ENCODE peak calls at places on chromosomes 3 and 15, in six cellular contexts. L is osteocyte, U is H9, I is lower lobe of right lung, K is cardiac fibroblast, Z is endothelial cell of umbilical vein. T is an unnamed sample.

GRCh38 chr3:114093596-114093995 is 37.1 kb downstream of the QTRT2 start:
- DNase-seq in L (no peak), U (no peak), I (no peak), K (peak), Z (peak), T (peak)

GRCh38 chr3:163018067-163018466 is 1521.5 kb downstream of the OTOL1 start:
- DNase-seq in L (no peak), U (no peak), I (no peak), K (no peak), Z (no peak), T (no peak)

GRCh38 chr15:67873777-67874176 is 33.9 kb upstream of the RNU6-1 start:
- DNase-seq in L (peak), U (no peak), I (no peak), K (no peak), Z (no peak), T (no peak)

GRCh38 chr3:71784201-71784913 is 591 bp downstream of the PROK2 start:
- DNase-seq in L (no peak), U (no peak), I (no peak), K (no peak), Z (no peak), T (no peak)

GRCh38 chr3:32325957-32326356 is 65.7 kb upstream of the CMTM7 start:
- DNase-seq in L (no peak), U (no peak), I (no peak), K (peak), Z (no peak), T (no peak)

GRCh38 chr15:48330045-48330840 is 986 bp upstream of the DUT start:
- DNase-seq in L (no peak), U (no peak), I (no peak), K (peak), Z (peak), T (no peak)

GRCh38 chr3:36709826-36710365 is 54.5 kb downstream of the DCLK3 start:
- DNase-seq in L (no peak), U (no peak), I (no peak), K (no peak), Z (no peak), T (no peak)

GRCh38 chr15:85412956-85413854 is 32.8 kb downstream of the AKAP13 start:
- DNase-seq in L (no peak), U (no peak), I (peak), K (peak), Z (peak), T (peak)

GRCh38 chr3:32510075-32510724 is 7.5 kb upstream of the CMTM6 start:
- DNase-seq in L (no peak), U (peak), I (no peak), K (peak), Z (peak), T (peak)

GRCh38 chr3:111859061-111859973 is at the start of gene PHLDB2:
- DNase-seq in L (peak), U (peak), I (peak), K (peak), Z (peak), T (peak)

GRCh38 chr15:96296264-96296663 is 34.2 kb upstream of the NR2F2 start:
- DNase-seq in L (no peak), U (no peak), I (no peak), K (peak), Z (no peak), T (peak)

GRCh38 chr15:68217341-68217740 is 12.2 kb downstream of the CLN6 start:
- DNase-seq in L (no peak), U (no peak), I (no peak), K (no peak), Z (no peak), T (no peak)

GRCh38 chr3:100603449-100603848 is 6.0 kb upstream of the ADGRG7 start:
- DNase-seq in L (no peak), U (peak), I (no peak), K (peak), Z (peak), T (peak)

GRCh38 chr15:41581110-41581509 is 22.1 kb downstream of the TYRO3 start:
- DNase-seq in L (no peak), U (peak), I (no peak), K (no peak), Z (no peak), T (no peak)

GRCh38 chr3:10944866-10945265 is 47.7 kb upstream of the SLC6A1 start:
- DNase-seq in L (no peak), U (no peak), I (no peak), K (no peak), Z (no peak), T (no peak)

GRCh38 chr3:100097919-100098896 is 16.1 kb downstream of the FILIP1L start:
- DNase-seq in L (no peak), U (no peak), I (no peak), K (peak), Z (no peak), T (no peak)

GRCh38 chr3:175329373-175329772 is 470.2 kb downstream of the NAALADL2 start:
- DNase-seq in L (no peak), U (no peak), I (no peak), K (no peak), Z (no peak), T (no peak)

GRCh38 chr3:94423566-94423965 is 360.7 kb downstream of the NSUN3 start:
- DNase-seq in L (no peak), U (no peak), I (no peak), K (peak), Z (no peak), T (peak)

GRCh38 chr15:71008250-71008870 is 106.9 kb upstream of the THSD4 start:
- DNase-seq in L (no peak), U (no peak), I (no peak), K (no peak), Z (no peak), T (no peak)

GRCh38 chr15:100944237-100944875 is 25.2 kb downstream of the LRRK1 start:
- DNase-seq in L (no peak), U (no peak), I (no peak), K (peak), Z (peak), T (no peak)

GRCh38 chr3:53949541-53949940 is 57.9 kb upstream of the SELENOK start:
- DNase-seq in L (no peak), U (no peak), I (no peak), K (peak), Z (no peak), T (no peak)

GRCh38 chr3:67610458-67610857 is 44.0 kb downstream of the SUCLG2 start:
- DNase-seq in L (no peak), U (no peak), I (no peak), K (peak), Z (peak), T (peak)

GRCh38 chr3:170717410-170718402 is 131.8 kb upstream of the SLC7A14 start:
- DNase-seq in L (no peak), U (no peak), I (peak), K (peak), Z (no peak), T (no peak)

GRCh38 chr3:130906374-130906995 is 12.6 kb downstream of the ATP2C1 start:
- DNase-seq in L (no peak), U (no peak), I (no peak), K (peak), Z (no peak), T (peak)

GRCh38 chr3:196322-197153 is at the start of gene CHL1:
- DNase-seq in L (no peak), U (peak), I (peak), K (no peak), Z (no peak), T (no peak)

GRCh38 chr3:127690823-127691452 is 18.2 kb downstream of the ABTB1 start:
- DNase-seq in L (no peak), U (peak), I (peak), K (peak), Z (peak), T (peak)

GRCh38 chr3:67400476-67400875 is 253.9 kb downstream of the SUCLG2 start:
- DNase-seq in L (no peak), U (no peak), I (no peak), K (no peak), Z (no peak), T (no peak)

GRCh38 chr3:34067442-34068130 is 269.2 kb downstream of the PDCD6IP start:
- DNase-seq in L (no peak), U (no peak), I (no peak), K (no peak), Z (no peak), T (no peak)

GRCh38 chr3:184299488-184300376 is 691 bp downstream of the PSMD2 start:
- DNase-seq in L (no peak), U (no peak), I (no peak), K (no peak), Z (peak), T (peak)

GRCh38 chr15:51191766-51192165 is 97.1 kb upstream of the TNFAIP8L3 start:
- DNase-seq in L (no peak), U (no peak), I (no peak), K (no peak), Z (no peak), T (no peak)

GRCh38 chr15:101167791-101168462 is 83.9 kb downstream of the CHSY1 start:
- DNase-seq in L (no peak), U (no peak), I (peak), K (peak), Z (peak), T (peak)

GRCh38 chr3:2247249-2247648 is 148.6 kb downstream of the CNTN4 start:
- DNase-seq in L (no peak), U (no peak), I (no peak), K (no peak), Z (no peak), T (no peak)

GRCh38 chr15:73712107-73712506 is 27.9 kb downstream of the CD276 start:
- DNase-seq in L (no peak), U (no peak), I (no peak), K (no peak), Z (no peak), T (no peak)
- TF ChIP-seq CTCF in L (no peak), U (peak), I (no peak), K (no peak), Z (no peak), T (peak)

GRCh38 chr15:26176831-26177230 is 313.7 kb upstream of the ATP10A start:
- DNase-seq in L (no peak), U (no peak), I (no peak), K (no peak), Z (no peak), T (no peak)

GRCh38 chr15:26177816-26178215 is 314.7 kb upstream of the ATP10A start:
- DNase-seq in L (no peak), U (no peak), I (no peak), K (no peak), Z (no peak), T (no peak)

GRCh38 chr15:26178821-26179220 is 315.7 kb upstream of the ATP10A start:
- DNase-seq in L (no peak), U (no peak), I (no peak), K (no peak), Z (no peak), T (no peak)

DNA sequence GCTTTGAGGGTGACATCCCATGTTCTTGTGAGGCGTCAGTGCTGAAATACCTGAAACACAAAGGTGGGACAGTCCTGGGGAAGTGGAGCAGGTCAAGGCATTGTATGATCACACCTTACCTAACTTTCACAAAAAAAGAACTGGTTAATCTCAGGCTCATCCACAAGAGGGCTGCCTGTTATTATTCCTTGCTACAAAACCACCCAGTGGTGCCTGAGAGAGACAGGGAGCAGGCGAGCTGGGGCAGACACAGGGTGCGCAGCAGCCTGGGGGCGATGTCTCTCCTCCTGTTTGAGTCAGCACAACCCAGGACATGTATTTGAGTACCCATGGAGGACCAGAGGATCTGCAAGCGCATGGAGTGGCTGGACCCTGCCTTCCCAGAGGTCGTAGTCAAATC is 316.8 kb upstream of the ATP10A start:
- DNase-seq in L (no peak), U (peak), I (no peak), K (no peak), Z (no peak), T (peak)
- TF ChIP-seq CTCF in L (peak), U (peak), I (no peak), K (no peak), Z (no peak), T (peak)

GRCh38 chr15:65839354-65839901 is 29.9 kb upstream of the RAB11A start:
- DNase-seq in L (no peak), U (no peak), I (no peak), K (no peak), Z (peak), T (no peak)

GRCh38 chr15:65835452-65835851 is 33.8 kb upstream of the RAB11A start:
- DNase-seq in L (no peak), U (no peak), I (no peak), K (no peak), Z (no peak), T (no peak)

GRCh38 chr15:65837301-65838283 is 31.7 kb upstream of the RAB11A start:
- DNase-seq in L (no peak), U (no peak), I (no peak), K (no peak), Z (peak), T (no peak)

GRCh38 chr15:65834603-65835282 is 34.5 kb upstream of the RAB11A start:
- DNase-seq in L (no peak), U (no peak), I (no peak), K (no peak), Z (no peak), T (no peak)

GRCh38 chr15:65836665-65837064 is 32.6 kb upstream of the RAB11A start:
- DNase-seq in L (no peak), U (peak), I (no peak), K (no peak), Z (no peak), T (no peak)
- TF ChIP-seq CTCF in L (peak), U (peak), I (peak), K (peak), Z (peak), T (peak)

DNA sequence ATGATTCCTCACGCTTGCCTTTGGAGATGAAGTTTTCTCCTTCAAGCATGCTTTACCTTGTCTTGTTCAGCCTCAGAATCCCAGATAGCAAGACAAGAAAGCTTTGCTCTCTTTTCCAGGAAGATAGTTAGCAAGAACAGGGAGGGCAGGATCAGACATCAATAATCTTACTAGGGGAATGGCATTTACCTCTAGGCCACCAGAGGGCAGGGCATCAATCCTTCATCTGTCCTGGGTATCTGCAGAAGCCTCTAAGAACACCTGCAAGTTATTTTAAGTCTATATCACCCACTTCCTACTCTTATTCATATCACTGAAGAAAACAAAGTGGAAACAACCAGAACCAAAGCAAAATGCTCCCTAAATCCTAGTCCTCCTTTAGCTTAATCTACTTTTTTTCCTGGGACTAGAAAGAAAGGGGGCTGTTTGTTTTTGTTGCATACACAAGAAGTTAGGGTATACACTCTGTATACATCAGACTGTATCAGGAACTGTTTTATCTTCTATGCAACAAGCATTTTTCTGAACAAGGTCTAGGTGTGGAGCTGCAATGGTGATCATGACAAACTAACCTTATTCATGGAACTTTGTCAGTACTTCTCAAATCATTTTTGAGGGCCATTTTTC is 862.5 kb downstream of the CADM2 start:
- DNase-seq in L (no peak), U (peak), I (no peak), K (no peak), Z (peak), T (no peak)
- TF ChIP-seq CTCF in L (peak), U (peak), I (peak), K (peak), Z (peak), T (peak)

DNA sequence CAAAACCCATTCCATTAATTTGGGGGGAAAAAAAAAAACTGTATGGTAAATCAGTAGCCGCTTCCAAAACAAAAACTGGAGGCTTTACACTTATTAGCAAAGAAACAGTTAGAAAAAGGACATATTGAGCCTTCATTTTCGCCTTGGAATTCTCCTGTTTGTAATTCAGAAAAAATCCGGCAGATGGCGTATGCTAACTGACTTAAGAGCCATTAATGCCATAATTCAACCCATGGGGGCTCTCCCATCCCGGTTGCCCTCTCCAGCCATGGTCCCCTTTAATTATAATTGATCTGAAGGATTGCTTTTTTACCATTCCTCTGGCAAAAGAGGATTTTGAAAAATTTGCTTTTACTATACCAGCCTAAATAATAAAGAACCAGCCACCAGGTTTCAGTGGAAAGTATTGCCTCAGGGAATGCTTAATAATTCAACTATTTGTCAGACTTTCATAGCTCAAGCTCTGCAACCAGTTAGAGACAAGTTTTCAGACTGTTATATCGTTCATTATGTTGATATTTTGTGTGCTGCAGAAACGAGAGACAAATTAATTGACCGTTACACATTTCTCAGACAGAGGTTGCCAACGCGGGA is 9.4 kb upstream of the RPL24 start:
- DNase-seq in L (no peak), U (no peak), I (no peak), K (peak), Z (peak), T (peak)
- TF ChIP-seq CTCF in L (peak), U (peak), I (peak), K (peak), Z (peak), T (peak)

DNA sequence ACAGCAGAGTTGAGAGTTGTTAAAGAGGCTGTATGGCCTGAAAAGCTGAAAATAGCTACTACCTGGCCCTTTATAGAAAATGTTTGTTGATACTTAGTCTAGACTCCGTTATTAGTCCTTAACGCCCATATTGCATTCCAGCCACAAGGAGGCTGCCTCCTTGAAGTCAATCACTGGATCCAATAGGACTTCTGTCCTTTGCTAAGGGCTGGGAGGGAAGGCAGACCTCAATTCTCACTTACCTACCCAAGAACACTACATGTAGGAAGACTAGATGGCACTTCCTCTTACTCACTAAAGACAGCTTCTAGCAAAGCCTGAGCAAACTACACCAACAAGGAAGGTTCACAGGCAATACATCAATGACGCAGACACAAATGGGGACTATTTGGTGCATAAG is 139.5 kb upstream of the HACD2 start:
- DNase-seq in L (no peak), U (peak), I (no peak), K (peak), Z (no peak), T (peak)
- TF ChIP-seq CTCF in L (peak), U (peak), I (no peak), K (peak), Z (no peak), T (peak)

GRCh38 chr3:50371133-50371670 is 11.9 kb upstream of the TMEM115 start:
- DNase-seq in L (no peak), U (no peak), I (no peak), K (peak), Z (no peak), T (no peak)

GRCh38 chr3:50369271-50369670 is 9.9 kb upstream of the TMEM115 start:
- DNase-seq in L (no peak), U (no peak), I (no peak), K (no peak), Z (no peak), T (no peak)

GRCh38 chr3:50372349-50372748 is 13.0 kb upstream of the TMEM115 start:
- DNase-seq in L (no peak), U (no peak), I (no peak), K (no peak), Z (no peak), T (no peak)

GRCh38 chr3:50373146-50373864 is 14.0 kb upstream of the TMEM115 start:
- DNase-seq in L (no peak), U (peak), I (no peak), K (no peak), Z (no peak), T (no peak)

GRCh38 chr3:50370594-50370993 is 11.3 kb upstream of the TMEM115 start:
- DNase-seq in L (no peak), U (no peak), I (no peak), K (peak), Z (peak), T (no peak)
- TF ChIP-seq CTCF in L (peak), U (peak), I (no peak), K (no peak), Z (peak), T (peak)

GRCh38 chr3:128849776-128850542 is 29.5 kb upstream of the ACAD9 start:
- DNase-seq in L (no peak), U (no peak), I (no peak), K (peak), Z (no peak), T (peak)
- TF ChIP-seq CTCF in L (peak), U (peak), I (no peak), K (no peak), Z (no peak), T (peak)

DNA sequence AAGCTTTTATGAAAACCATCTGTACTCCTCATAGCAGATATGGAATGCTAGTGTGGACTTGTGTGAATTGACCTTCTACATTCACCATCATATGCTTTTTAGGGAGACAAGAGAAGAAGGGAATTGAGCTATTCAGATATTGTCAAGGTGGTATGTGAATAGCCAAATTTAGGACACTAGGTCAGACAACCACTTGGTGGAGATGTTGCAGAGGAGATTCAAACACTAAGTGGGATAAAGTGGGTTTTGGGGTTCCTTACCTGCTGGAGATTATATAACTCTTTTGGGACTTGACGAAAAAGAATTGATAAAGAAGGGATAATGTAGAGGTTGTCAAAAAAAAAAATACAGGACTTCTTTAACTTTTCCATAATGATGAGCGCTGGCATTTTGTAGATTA is 231.8 kb upstream of the THRB start:
- DNase-seq in L (no peak), U (no peak), I (no peak), K (no peak), Z (no peak), T (no peak)
- TF ChIP-seq CTCF in L (no peak), U (peak), I (no peak), K (no peak), Z (no peak), T (no peak)

GRCh38 chr15:99630607-99631131 is 64.9 kb downstream of the MEF2A start:
- DNase-seq in L (no peak), U (no peak), I (no peak), K (no peak), Z (no peak), T (no peak)
- TF ChIP-seq CTCF in L (no peak), U (no peak), I (no peak), K (no peak), Z (no peak), T (no peak)

T was measured in HFFc6.